ENCODE peak calls at places on chromosome 1, in six cellular contexts. S, G, R, J, M and L are unnamed samples.

GRCh38 chr1:162351443-162351842 is 25.2 kb downstream of the SPATA46 start:
- DNase-seq in S (no peak), G (no peak), R (no peak), J (no peak), M (no peak), L (no peak)

GRCh38 chr1:30447701-30448100 is 275.7 kb downstream of the MATN1 start:
- DNase-seq in S (no peak), G (no peak), R (no peak), J (no peak), M (no peak), L (no peak)

GRCh38 chr1:218526198-218526580 is 181.1 kb downstream of the TGFB2 start:
- DNase-seq in S (no peak), G (no peak), R (no peak), J (no peak), M (no peak), L (no peak)

GRCh38 chr1:90475623-90476022 is 241.5 kb downstream of the BARHL2 start:
- DNase-seq in S (no peak), G (peak), R (no peak), J (no peak), M (no peak), L (no peak)

GRCh38 chr1:233518344-233518743 is 95.6 kb upstream of the KCNK1 start:
- DNase-seq in S (no peak), G (peak), R (no peak), J (no peak), M (no peak), L (peak)

GRCh38 chr1:24022611-24023359 is 42.7 kb upstream of the SRSF10 start:
- DNase-seq in S (peak), G (peak), R (no peak), J (no peak), M (no peak), L (peak)

GRCh38 chr1:12021616-12022015 is 2.3 kb downstream of the MIIP start:
- DNase-seq in S (no peak), G (no peak), R (no peak), J (no peak), M (no peak), L (no peak)

GRCh38 chr1:199218065-199218464 is 579.2 kb downstream of the PTPRC start:
- DNase-seq in S (no peak), G (no peak), R (no peak), J (no peak), M (no peak), L (no peak)

GRCh38 chr1:63936276-63936675 is 162.5 kb downstream of the ROR1 start:
- DNase-seq in S (no peak), G (no peak), R (no peak), J (no peak), M (no peak), L (no peak)